ENCODE peak calls at places on chromosomes 11 and 22, in four cellular contexts. One of them, this sample, is unnamed.

GRCh38 chr11:103958475-103959215 is 77.8 kb upstream of the DDI1 start:
- DNase-seq in SK-N-SH: no peak
- DNase-seq in tibial nerve: no peak
- DNase-seq in sigmoid colon: no peak
- DNase-seq in this sample: no peak

GRCh38 chr11:124945826-124946225 is 8.2 kb upstream of the CCDC15 start:
- DNase-seq in tibial nerve: no peak
- DNase-seq in SK-N-SH: no peak
- DNase-seq in sigmoid colon: no peak
- DNase-seq in this sample: no peak

GRCh38 chr22:20083891-20084546 is 4.0 kb downstream of the DGCR8 start:
- DNase-seq in SK-N-SH: no peak
- DNase-seq in sigmoid colon: no peak
- DNase-seq in tibial nerve: no peak
- DNase-seq in this sample: no peak

GRCh38 chr22:43090130-43090789 is 1.1 kb upstream of the TTLL1 start:
- DNase-seq in tibial nerve: no peak
- DNase-seq in sigmoid colon: peak; percentile 72
- DNase-seq in SK-N-SH: peak; percentile 53
- DNase-seq in this sample: peak; percentile 49

GRCh38 chr11:36149538-36150242 is 139.5 kb downstream of the COMMD9 start:
- DNase-seq in SK-N-SH: peak; percentile 61
- DNase-seq in sigmoid colon: peak; percentile 82
- DNase-seq in tibial nerve: no peak
- DNase-seq in this sample: peak; percentile 33

GRCh38 chr11:108872781-108873291 is 208.0 kb downstream of the DDX10 start:
- DNase-seq in SK-N-SH: no peak
- DNase-seq in tibial nerve: no peak
- DNase-seq in sigmoid colon: no peak
- DNase-seq in this sample: no peak

GRCh38 chr22:40076702-40077645 is 82.2 kb downstream of the FAM83F start:
- DNase-seq in tibial nerve: no peak
- DNase-seq in SK-N-SH: no peak
- DNase-seq in sigmoid colon: no peak
- DNase-seq in this sample: no peak

GRCh38 chr11:64305691-64306562 is 603 bp downstream of the ESRRA start:
- DNase-seq in sigmoid colon: peak; percentile 85
- DNase-seq in SK-N-SH: peak; percentile 73
- DNase-seq in tibial nerve: no peak
- DNase-seq in this sample: peak; percentile 89

GRCh38 chr11:71171024-71171423 is 81.4 kb downstream of the SHANK2 start:
- DNase-seq in SK-N-SH: no peak
- DNase-seq in sigmoid colon: peak; percentile 48
- DNase-seq in tibial nerve: no peak
- DNase-seq in this sample: no peak

GRCh38 chr11:57248780-57249383 is 11.8 kb upstream of the APLNR start:
- DNase-seq in sigmoid colon: peak; percentile 79
- DNase-seq in SK-N-SH: peak; percentile 82
- DNase-seq in tibial nerve: peak; percentile 29
- DNase-seq in this sample: peak; percentile 46

GRCh38 chr22:27327981-27328721 is 473.4 kb downstream of the MN1 start:
- DNase-seq in SK-N-SH: no peak
- DNase-seq in sigmoid colon: no peak
- DNase-seq in tibial nerve: no peak
- DNase-seq in this sample: no peak

GRCh38 chr11:64239662-64240466 is 1.0 kb upstream of the FKBP2 start:
- DNase-seq in tibial nerve: no peak
- DNase-seq in sigmoid colon: no peak
- DNase-seq in SK-N-SH: no peak
- DNase-seq in this sample: no peak

GRCh38 chr11:63841554-63841953 is 2.6 kb downstream of the MARK2 start:
- DNase-seq in tibial nerve: no peak
- DNase-seq in SK-N-SH: no peak
- DNase-seq in sigmoid colon: no peak
- DNase-seq in this sample: no peak

GRCh38 chr11:15673408-15673811 is 558.7 kb downstream of the INSC start:
- DNase-seq in sigmoid colon: no peak
- DNase-seq in tibial nerve: no peak
- DNase-seq in SK-N-SH: no peak
- DNase-seq in this sample: no peak

GRCh38 chr11:111978028-111978771 is 41.1 kb downstream of the DIXDC1 start:
- DNase-seq in sigmoid colon: peak; percentile 90
- DNase-seq in SK-N-SH: peak; percentile 52
- DNase-seq in tibial nerve: peak; percentile 53
- DNase-seq in this sample: no peak

GRCh38 chr11:95254139-95254704 is 23.2 kb upstream of the SESN3 start:
- DNase-seq in SK-N-SH: peak; percentile 72
- DNase-seq in tibial nerve: peak; percentile 61
- DNase-seq in sigmoid colon: peak; percentile 91
- DNase-seq in this sample: peak; percentile 73

GRCh38 chr22:28048529-28048928 is 129.5 kb upstream of the PITPNB start:
- DNase-seq in sigmoid colon: no peak
- DNase-seq in SK-N-SH: no peak
- DNase-seq in tibial nerve: no peak
- DNase-seq in this sample: no peak

GRCh38 chr22:39733191-39733590 is 160.4 kb downstream of the ENTHD1 start:
- DNase-seq in SK-N-SH: no peak
- DNase-seq in sigmoid colon: no peak
- DNase-seq in tibial nerve: no peak
- DNase-seq in this sample: no peak

GRCh38 chr11:129861702-129862107 is 33.7 kb downstream of the NFRKB start:
- DNase-seq in sigmoid colon: no peak
- DNase-seq in tibial nerve: no peak
- DNase-seq in SK-N-SH: no peak
- DNase-seq in this sample: peak; percentile 89
- TF ChIP-seq EP300 in sigmoid colon: no peak
- TF ChIP-seq EP300 in tibial nerve: no peak
- TF ChIP-seq EP300 in SK-N-SH: no peak
- TF ChIP-seq EP300 in this sample: no peak

GRCh38 chr11:1384206-1384965 is 5.3 kb upstream of the BRSK2 start:
- DNase-seq in SK-N-SH: no peak
- DNase-seq in tibial nerve: no peak
- DNase-seq in sigmoid colon: no peak
- DNase-seq in this sample: no peak
- TF ChIP-seq EP300 in SK-N-SH: no peak
- TF ChIP-seq EP300 in tibial nerve: no peak
- TF ChIP-seq EP300 in sigmoid colon: no peak
- TF ChIP-seq EP300 in this sample: no peak

GRCh38 chr22:49360746-49361145 is 466.9 kb downstream of the BRD1 start:
- DNase-seq in SK-N-SH: no peak
- DNase-seq in sigmoid colon: no peak
- DNase-seq in tibial nerve: no peak
- DNase-seq in this sample: no peak

GRCh38 chr22:49356428-49356827 is 471.2 kb downstream of the BRD1 start:
- DNase-seq in SK-N-SH: no peak
- DNase-seq in sigmoid colon: no peak
- DNase-seq in tibial nerve: no peak
- DNase-seq in this sample: peak; percentile 7

GRCh38 chr22:49361164-49361563 is 466.5 kb downstream of the BRD1 start:
- DNase-seq in SK-N-SH: no peak
- DNase-seq in tibial nerve: no peak
- DNase-seq in sigmoid colon: no peak
- DNase-seq in this sample: no peak

GRCh38 chr22:49358041-49358440 is 469.6 kb downstream of the BRD1 start:
- DNase-seq in tibial nerve: no peak
- DNase-seq in SK-N-SH: no peak
- DNase-seq in sigmoid colon: no peak
- DNase-seq in this sample: peak; percentile 19

DNA sequence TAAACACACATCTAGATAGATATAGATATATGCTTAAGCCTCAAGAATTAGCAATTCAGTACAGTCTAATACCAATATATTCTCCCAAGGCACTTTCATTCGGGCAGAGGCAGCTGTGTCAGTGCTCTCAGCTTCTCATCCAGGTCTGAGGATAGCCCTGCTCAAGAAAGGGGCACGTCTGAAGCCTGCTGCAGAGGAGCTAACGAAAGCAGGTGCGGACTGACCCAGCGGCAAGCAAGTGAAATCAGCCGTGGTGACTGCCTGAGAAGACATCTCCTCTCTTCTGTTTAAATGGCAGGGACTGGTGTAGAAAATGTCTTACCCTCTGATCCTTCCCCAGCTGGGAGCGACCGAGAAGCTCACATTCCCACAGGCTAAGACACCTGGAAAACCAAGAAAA is 468.6 kb downstream of the BRD1 start:
- DNase-seq in sigmoid colon: no peak
- DNase-seq in tibial nerve: no peak
- DNase-seq in SK-N-SH: no peak
- DNase-seq in this sample: peak; percentile 19
- TF ChIP-seq EP300 in sigmoid colon: no peak
- TF ChIP-seq EP300 in tibial nerve: no peak
- TF ChIP-seq EP300 in SK-N-SH: no peak
- TF ChIP-seq EP300 in this sample: no peak

GRCh38 chr22:49934891-49935557 is 16.6 kb downstream of the CRELD2 start:
- DNase-seq in tibial nerve: peak; percentile 62
- DNase-seq in SK-N-SH: peak; percentile 81
- DNase-seq in sigmoid colon: peak; percentile 93
- DNase-seq in this sample: peak; percentile 88

GRCh38 chr22:49937758-49938564 is 19.5 kb downstream of the CRELD2 start:
- DNase-seq in tibial nerve: no peak
- DNase-seq in SK-N-SH: no peak
- DNase-seq in sigmoid colon: no peak
- DNase-seq in this sample: peak; percentile 29

GRCh38 chr22:49935561-49935960 is 17.1 kb downstream of the CRELD2 start:
- DNase-seq in sigmoid colon: no peak
- DNase-seq in SK-N-SH: peak; percentile 80
- DNase-seq in tibial nerve: no peak
- DNase-seq in this sample: no peak

GRCh38 chr22:49936973-49937757 is 18.7 kb downstream of the CRELD2 start:
- DNase-seq in SK-N-SH: no peak
- DNase-seq in tibial nerve: no peak
- DNase-seq in sigmoid colon: no peak
- DNase-seq in this sample: peak; percentile 57

DNA sequence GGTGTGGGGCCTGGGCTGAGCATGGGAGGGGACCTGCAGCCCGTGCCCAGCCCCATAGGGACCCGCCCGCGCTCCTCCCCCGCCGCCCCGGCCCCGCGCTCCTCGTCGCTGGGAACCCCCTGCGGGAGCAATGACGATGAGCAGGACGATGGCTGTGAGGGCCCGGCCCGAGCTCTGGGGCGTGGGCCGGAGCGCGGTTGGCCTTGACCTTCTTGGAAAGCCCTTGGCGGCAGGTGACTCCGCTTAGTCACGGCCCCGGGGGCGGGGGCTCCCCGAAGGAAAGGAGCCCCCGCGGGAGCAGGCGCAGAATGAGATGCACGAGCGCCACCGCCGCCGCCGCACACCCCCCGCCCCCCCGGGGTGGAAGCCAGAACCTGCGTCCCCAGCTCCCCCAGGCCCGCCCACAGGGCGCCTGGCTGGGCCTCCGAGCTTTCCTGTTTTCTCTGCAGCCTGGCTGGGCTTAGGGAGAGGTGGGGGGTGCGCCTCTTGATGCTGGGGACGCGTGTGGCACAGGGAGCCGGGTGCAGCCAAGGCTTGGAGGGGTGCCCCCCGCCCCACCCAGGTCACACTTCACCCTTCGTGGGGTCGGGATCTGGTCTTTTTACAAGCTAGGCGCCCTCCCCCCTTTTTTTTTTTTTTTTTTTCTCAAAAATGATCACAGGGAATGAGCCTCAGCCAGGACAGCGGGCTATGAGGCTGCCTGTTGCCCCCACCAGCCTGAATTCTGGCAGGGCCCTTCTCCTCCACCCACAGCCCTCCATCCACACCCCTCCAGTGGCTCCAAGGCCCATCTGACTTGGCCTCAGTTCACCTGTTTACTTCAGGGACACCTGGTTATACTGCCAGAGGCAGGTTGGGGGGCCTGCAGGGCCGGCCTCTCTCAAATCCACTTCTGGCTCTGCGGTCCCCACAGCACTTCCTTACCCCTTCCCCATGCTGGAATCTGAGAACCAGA is 17.9 kb downstream of the CRELD2 start:
- DNase-seq in SK-N-SH: peak; percentile 84
- DNase-seq in tibial nerve: peak; percentile 82
- DNase-seq in sigmoid colon: peak; percentile 97
- DNase-seq in this sample: peak; percentile 95
- TF ChIP-seq EP300 in SK-N-SH: no peak
- TF ChIP-seq EP300 in tibial nerve: peak; percentile 90
- TF ChIP-seq EP300 in sigmoid colon: no peak
- TF ChIP-seq EP300 in this sample: no peak

GRCh38 chr22:37887610-37888378 is 18.3 kb upstream of the MICALL1 start:
- DNase-seq in sigmoid colon: peak; percentile 91
- DNase-seq in tibial nerve: no peak
- DNase-seq in SK-N-SH: no peak
- DNase-seq in this sample: no peak
- TF ChIP-seq EP300 in sigmoid colon: no peak
- TF ChIP-seq EP300 in tibial nerve: peak; percentile 44
- TF ChIP-seq EP300 in SK-N-SH: no peak
- TF ChIP-seq EP300 in this sample: no peak

DNA sequence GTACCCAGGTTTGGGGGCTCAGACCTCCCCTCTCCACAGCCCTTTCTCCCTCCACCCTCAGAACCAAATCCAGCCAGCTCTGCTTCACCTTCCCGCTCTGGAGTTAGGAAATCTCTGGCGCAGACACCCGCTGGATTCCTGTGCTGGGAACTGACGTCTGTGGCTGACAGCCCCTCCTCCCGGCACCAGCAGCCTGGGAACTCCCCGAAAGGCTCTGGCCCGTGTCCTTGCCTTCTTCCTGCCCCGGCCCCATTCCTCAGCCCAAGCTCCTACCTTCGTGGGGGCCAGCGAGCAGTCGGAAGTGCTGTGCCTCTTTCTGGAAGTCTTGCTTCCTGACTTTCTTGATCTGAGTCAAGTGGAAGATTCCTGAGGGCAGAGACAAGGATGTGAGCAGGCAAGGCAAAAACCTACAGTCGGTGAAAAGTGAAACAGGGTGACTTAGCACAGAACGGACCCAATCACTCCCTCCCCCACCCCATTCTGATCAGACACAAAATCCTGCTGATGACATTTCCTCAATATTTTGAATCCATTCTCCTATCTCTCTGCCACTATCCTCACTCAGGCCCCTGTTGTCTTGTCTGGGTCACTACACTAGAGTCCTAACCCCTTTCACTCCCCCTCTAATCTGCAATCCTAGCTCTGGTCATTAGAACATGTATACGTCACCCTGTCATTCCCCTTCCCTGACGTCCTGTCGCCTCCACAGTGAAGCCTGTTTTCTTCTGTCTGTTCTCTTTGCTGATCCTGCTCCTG is 34.1 kb downstream of the CHRDL2 start:
- DNase-seq in SK-N-SH: no peak
- DNase-seq in tibial nerve: peak; percentile 44
- DNase-seq in sigmoid colon: peak; percentile 97
- DNase-seq in this sample: peak; percentile 77
- TF ChIP-seq EP300 in SK-N-SH: no peak
- TF ChIP-seq EP300 in tibial nerve: peak; percentile 83
- TF ChIP-seq EP300 in sigmoid colon: no peak
- TF ChIP-seq EP300 in this sample: peak; percentile 98

DNA sequence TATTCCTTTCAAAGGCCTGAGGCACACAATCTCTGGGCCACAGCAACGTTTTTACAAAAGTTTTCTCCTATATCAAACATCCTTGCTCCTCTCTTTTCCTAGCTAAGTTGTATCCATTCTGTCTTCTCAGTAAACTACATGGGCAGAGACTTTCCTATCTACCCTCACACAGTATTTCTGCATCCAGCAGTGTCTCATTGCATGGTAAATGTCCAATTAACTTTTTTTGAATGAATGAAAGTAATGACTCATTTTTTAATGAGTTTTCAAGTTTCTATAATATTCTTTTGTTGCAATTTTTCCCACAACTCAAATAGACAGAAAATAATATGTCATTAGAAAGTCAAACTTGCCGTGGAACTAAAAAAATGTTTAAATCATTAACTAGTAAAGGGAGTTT is 688.6 kb downstream of the JRKL start:
- DNase-seq in SK-N-SH: no peak
- DNase-seq in sigmoid colon: no peak
- DNase-seq in tibial nerve: no peak
- DNase-seq in this sample: no peak
- TF ChIP-seq EP300 in SK-N-SH: no peak
- TF ChIP-seq EP300 in sigmoid colon: no peak
- TF ChIP-seq EP300 in tibial nerve: no peak
- TF ChIP-seq EP300 in this sample: no peak

This sample was measured in stomach.